ENCODE peak calls at places on chromosomes 1 and 21, in ten cellular contexts. E is fibroblast of lung, F is uterus, K is pancreas, U is sigmoid colon, X is Peyer's patch, Y is IMR-90, C is astrocyte, T is kidney, P is HepG2. B is an unnamed sample.

GRCh38 chr1:238484121-238484520 is 593.4 kb upstream of the ZP4 start:
- DNase-seq in C (peak; percentile 20), Y (peak; percentile 44), X (no peak), K (no peak), F (no peak), P (no peak), T (no peak), U (no peak), E (peak; percentile 47), B (no peak)

GRCh38 chr1:230105754-230106625 is 39.0 kb downstream of the GALNT2 start:
- DNase-seq in E (peak; percentile 86), F (no peak), K (peak; percentile 67), P (peak; percentile 89), T (no peak), X (no peak), U (no peak), Y (peak; percentile 85), C (peak; percentile 92), B (no peak)

GRCh38 chr1:66597500-66597899 is 63.5 kb downstream of the SGIP1 start:
- DNase-seq in P (no peak), E (no peak), U (no peak), K (no peak), T (no peak), C (no peak), X (no peak), F (no peak), Y (no peak), B (no peak)

GRCh38 chr21:45975017-45975595 is 6.5 kb upstream of the COL6A1 start:
- DNase-seq in X (no peak), P (no peak), U (peak; percentile 95), K (no peak), F (peak; percentile 81), C (peak; percentile 45), T (peak; percentile 77), E (no peak), Y (peak; percentile 43), B (no peak)

GRCh38 chr1:44485229-44485932 is 80.3 kb downstream of the RNF220 start:
- DNase-seq in U (no peak), Y (peak; percentile 79), P (no peak), T (no peak), K (no peak), F (peak; percentile 25), X (no peak), C (peak; percentile 88), E (peak; percentile 86), B (no peak)

GRCh38 chr21:46185717-46186116 is 1.5 kb upstream of the SPATC1L start:
- DNase-seq in P (no peak), Y (no peak), T (peak; percentile 40), U (no peak), K (no peak), C (no peak), F (no peak), E (no peak), X (peak; percentile 12), B (no peak)

GRCh38 chr1:11874624-11875023 is 15.9 kb upstream of the NPPB start:
- DNase-seq in P (no peak), T (peak; percentile 81), C (no peak), U (no peak), X (no peak), Y (no peak), K (no peak), E (no peak), F (no peak), B (no peak)

GRCh38 chr1:33473900-33474299 is 1.5 kb downstream of the ZSCAN20 start:
- DNase-seq in T (no peak), F (no peak), U (no peak), K (no peak), Y (no peak), E (no peak), P (no peak), C (no peak), X (no peak), B (no peak)

GRCh38 chr1:30450148-30450817 is 273.1 kb downstream of the MATN1 start:
- DNase-seq in K (no peak), C (no peak), Y (no peak), T (no peak), F (no peak), X (peak; percentile 1), E (no peak), U (peak; percentile 26), P (no peak), B (no peak)

GRCh38 chr1:15802234-15802965 is 5.0 kb downstream of the UQCRHL start:
- DNase-seq in K (no peak), U (no peak), E (peak; percentile 24), P (no peak), C (peak; percentile 36), X (no peak), F (no peak), T (no peak), Y (peak; percentile 28), B (no peak)

GRCh38 chr1:223845810-223846667 is at the start of gene TP53BP2:
- DNase-seq in K (peak; percentile 92), T (peak; percentile 97), U (peak; percentile 93), X (peak; percentile 83), P (peak; percentile 76), Y (peak; percentile 87), C (peak; percentile 73), F (peak; percentile 91), E (peak; percentile 91), B (peak; percentile 96)

GRCh38 chr1:223848536-223848935 is 2.8 kb upstream of the TP53BP2 start:
- DNase-seq in T (no peak), X (no peak), P (no peak), E (no peak), F (no peak), U (no peak), Y (no peak), K (no peak), C (no peak), B (no peak)

GRCh38 chr1:223844962-223845809 is 561 bp downstream of the TP53BP2 start:
- DNase-seq in T (peak; percentile 90), E (peak; percentile 64), X (peak; percentile 47), U (peak; percentile 80), F (peak; percentile 66), P (peak; percentile 18), Y (peak; percentile 62), C (peak; percentile 47), K (peak; percentile 70), B (no peak)

GRCh38 chr1:223847781-223848345 is 2.1 kb upstream of the TP53BP2 start:
- DNase-seq in C (no peak), X (no peak), P (no peak), U (no peak), F (no peak), K (no peak), Y (no peak), E (no peak), T (no peak), B (no peak)

DNA sequence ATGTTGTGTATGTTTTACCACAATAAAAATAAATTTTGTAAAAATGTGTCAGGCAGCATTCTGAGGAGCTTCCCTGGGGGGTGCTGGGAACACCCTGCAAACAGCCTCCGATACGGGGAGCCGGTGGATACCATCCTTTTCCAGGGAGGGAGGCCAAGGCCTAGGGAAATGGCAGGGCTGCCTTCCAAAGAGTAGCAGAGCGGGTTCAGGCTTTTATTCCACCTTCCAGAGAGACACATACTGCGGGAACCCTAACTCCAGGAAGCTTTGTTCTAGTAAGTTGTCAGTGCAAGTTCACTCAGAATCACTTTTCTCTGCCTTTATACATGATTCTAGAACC is 891 bp upstream of the TP53BP2 start:
- DNase-seq in F (peak; percentile 42), E (peak; percentile 45), Y (no peak), K (peak; percentile 43), C (no peak), T (no peak), P (peak; percentile 27), U (no peak), X (no peak), B (no peak)
- H3K27ac ChIP-seq in F (peak overlapping the region; percentile 99), E (peak overlapping the region; percentile 92), Y (peak overlapping the region; percentile 98), K (peak overlapping the region; percentile 98), C (peak overlapping the region; percentile 98), T (peak overlapping the region; percentile 94), P (peak overlapping the region; percentile 100), U (peak overlapping the region; percentile 98), X (peak overlapping the region; percentile 97), B (peak overlapping the region; percentile 100)

DNA sequence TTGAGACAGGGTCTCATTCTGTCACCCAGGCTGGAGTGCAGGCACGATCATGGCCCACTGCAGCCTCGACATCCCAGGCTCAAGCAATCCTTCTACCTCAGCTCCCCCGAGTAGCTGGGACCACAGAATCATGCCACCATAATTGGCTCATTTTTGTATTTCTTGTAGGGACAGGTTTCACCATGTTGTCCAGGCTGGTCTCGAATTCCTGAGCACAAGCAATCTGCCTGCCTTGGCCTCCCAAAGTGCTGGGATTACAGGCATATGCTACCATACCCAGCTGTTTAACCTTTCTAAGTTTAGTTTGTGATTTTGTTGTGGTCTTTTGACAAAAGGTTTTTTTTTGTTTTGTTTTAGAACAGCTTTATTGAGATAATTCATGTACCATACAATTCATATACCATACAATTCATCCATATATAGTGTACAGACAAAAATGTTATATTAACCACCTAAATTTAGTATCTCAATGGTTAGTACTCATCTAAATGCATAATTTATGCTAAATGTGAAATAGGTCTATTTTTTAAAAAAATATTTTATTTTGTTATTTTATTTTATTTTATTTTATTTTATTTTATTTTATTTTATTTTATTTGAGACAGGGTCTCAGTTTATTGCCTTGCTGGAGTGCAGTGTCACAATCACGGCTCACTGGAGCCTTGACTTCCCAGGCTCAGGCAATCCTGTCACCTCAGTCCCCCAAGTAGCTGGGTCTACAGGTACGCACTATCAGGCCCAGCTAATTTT is 8.9 kb downstream of the ZMPSTE24 start:
- DNase-seq in E (no peak), P (no peak), U (no peak), X (no peak), Y (no peak), K (no peak), F (no peak), T (no peak), C (no peak), B (no peak)
- H3K36me3 ChIP-seq in E (peaks cover 9% of the 10 kb centered on the region), P (peaks cover 7% of the 10 kb centered on the region), U (peaks cover 24% of the 10 kb centered on the region), X (peaks cover 67% of the 10 kb centered on the region), Y (peaks cover 25% of the 10 kb centered on the region), K (peaks cover 25% of the 10 kb centered on the region), F (no peaks in the 10 kb centered on the region), T (peaks cover 6% of the 10 kb centered on the region), C (peaks cover 51% of the 10 kb centered on the region), B (peaks cover 80% of the 10 kb centered on the region)

GRCh38 chr1:206117151-206117948 is at the start of gene AVPR1B:
- DNase-seq in E (peak; percentile 8), K (peak; percentile 39), T (peak; percentile 85), Y (peak; percentile 15), C (peak; percentile 19), P (no peak), X (peak; percentile 41), F (peak; percentile 40), U (no peak), B (peak; percentile 71)
- TF ChIP-seq CTCF in E (no peak), K (no peak), T (no peak), Y (no peak), C (no peak), P (peak; percentile 60), X (no peak), F (no peak), U (no peak), B (no peak)

GRCh38 chr1:160575112-160575664 is 4.1 kb downstream of the CD84 start:
- DNase-seq in F (no peak), X (peak; percentile 36), E (no peak), Y (no peak), K (no peak), U (no peak), C (no peak), T (no peak), P (no peak), B (no peak)
- H3K27ac ChIP-seq in F (no peak overlapping the region), X (peak overlapping the region; percentile 69), E (no peak overlapping the region), Y (no peak overlapping the region), K (no peak overlapping the region), U (peak overlapping the region; percentile 52), C (no peak overlapping the region), T (no peak overlapping the region), P (no peak overlapping the region), B (peak overlapping the region; percentile 75)

GRCh38 chr21:44058652-44058964 is 46.5 kb downstream of the TRAPPC10 start:
- DNase-seq in K (no peak), P (no peak), C (no peak), T (no peak), E (no peak), Y (no peak), U (no peak), F (no peak), X (no peak), B (no peak)
- H3K36me3 ChIP-seq in K (peaks cover 17% of the 10 kb centered on the region), P (peaks cover 17% of the 10 kb centered on the region), C (peaks cover 26% of the 10 kb centered on the region), T (peaks cover 28% of the 10 kb centered on the region), E (peaks cover 9% of the 10 kb centered on the region), Y (peaks cover 42% of the 10 kb centered on the region), U (peaks cover 12% of the 10 kb centered on the region), F (no peaks in the 10 kb centered on the region), X (peaks cover 80% of the 10 kb centered on the region), B (peaks cover 84% of the 10 kb centered on the region)